ENCODE peak calls at places on chromosomes 1 and 21, in ten cellular contexts. H is tibial artery, G is tibial nerve, F is GM23248, I is RWPE2, V is body of pancreas, K is uterus, L is fibroblast of lung, E is ovary, R is thyroid gland. B is an unnamed sample. For H3K4me1, the result is how much of the 10 kb centered on the place peaks cover.

GRCh38 chr21:41786521-41786987 is 19.7 kb upstream of the RIPK4 start:
- DNase-seq in R (peak), V (peak), L (no peak), G (no peak), K (no peak), F (peak), E (no peak), H (no peak), I (peak), B (no peak)

GRCh38 chr1:244919320-244920282 is 55.3 kb upstream of the HNRNPU start:
- DNase-seq in F (peak), R (no peak), G (no peak), L (no peak), E (no peak), K (no peak), V (no peak), I (no peak), H (no peak), B (no peak)

GRCh38 chr1:179984101-179984500 is 29.5 kb downstream of the CEP350 start:
- DNase-seq in F (no peak), K (no peak), G (no peak), I (no peak), V (no peak), H (no peak), E (no peak), R (no peak), L (no peak), B (no peak)

GRCh38 chr1:200916681-200917080 is 22.0 kb downstream of the INAVA start:
- DNase-seq in H (no peak), E (no peak), I (no peak), G (no peak), R (no peak), K (no peak), V (no peak), F (no peak), L (no peak), B (no peak)

GRCh38 chr1:92515796-92516201 is 29.1 kb upstream of the GFI1 start:
- DNase-seq in G (no peak), H (no peak), F (no peak), I (no peak), R (no peak), K (no peak), E (no peak), V (no peak), L (peak), B (no peak)

GRCh38 chr1:64403331-64403730 is 66.6 kb upstream of the CACHD1 start:
- DNase-seq in I (no peak), H (no peak), V (no peak), E (no peak), L (no peak), K (no peak), R (no peak), F (peak), G (no peak), B (no peak)

GRCh38 chr1:194295690-194296089 is 1109.3 kb upstream of the B3GALT2 start:
- DNase-seq in F (peak), G (no peak), I (no peak), K (no peak), E (no peak), H (no peak), L (peak), V (no peak), R (no peak), B (no peak)

GRCh38 chr1:156892190-156893047 is 1.1 kb upstream of the PEAR1 start:
- DNase-seq in R (peak), H (peak), L (peak), F (peak), I (peak), K (peak), E (peak), G (peak), V (peak), B (peak)

GRCh38 chr1:19799233-19799876 is 361 bp downstream of the TMCO4 start:
- DNase-seq in K (peak), F (peak), R (peak), I (no peak), G (peak), H (peak), E (peak), L (peak), V (peak), B (no peak)

GRCh38 chr1:36248250-36248894 is 24.1 kb downstream of the THRAP3 start:
- DNase-seq in R (peak), L (peak), G (no peak), H (peak), K (peak), I (peak), E (peak), F (peak), V (peak), B (no peak)

GRCh38 chr1:72221811-72222210 is 60.5 kb downstream of the NEGR1 start:
- DNase-seq in G (no peak), F (no peak), R (no peak), E (no peak), I (no peak), L (no peak), V (no peak), H (no peak), K (no peak), B (no peak)

GRCh38 chr1:162389021-162389818 is 7.7 kb downstream of the C1orf226 start:
- DNase-seq in V (no peak), F (peak), R (no peak), K (no peak), H (no peak), L (peak), I (no peak), E (no peak), G (no peak), B (peak)

GRCh38 chr1:41368384-41368783 is 7.2 kb downstream of the FOXO6 start:
- DNase-seq in R (no peak), G (no peak), E (no peak), V (no peak), H (no peak), F (no peak), I (no peak), K (no peak), L (no peak), B (no peak)
- H3K4me1 ChIP-seq in R (under half), G (under half), E (under half), V (under half), H (under half), F (under half), I (under half), K (under half), L (under half), B (half or more)

GRCh38 chr1:100847481-100847880 is 47.2 kb downstream of the EXTL2 start:
- DNase-seq in V (no peak), F (peak), K (no peak), H (no peak), L (peak), I (no peak), R (no peak), G (no peak), E (no peak), B (no peak)
- H3K4me3 ChIP-seq in V (no peak), F (peak), K (peak), H (peak), L (peak), I (no peak), R (no peak), G (no peak), E (no peak), B (no peak)

GRCh38 chr1:7565099-7565750 is 205.9 kb upstream of the VAMP3 start:
- DNase-seq in L (no peak), F (no peak), R (no peak), E (no peak), V (no peak), I (peak), H (no peak), G (no peak), K (no peak), B (no peak)

GRCh38 chr1:7562729-7563605 is 208.1 kb upstream of the VAMP3 start:
- DNase-seq in L (no peak), E (no peak), I (no peak), K (no peak), R (no peak), H (no peak), V (no peak), F (no peak), G (no peak), B (no peak)

GRCh38 chr1:7561936-7562728 is 209.0 kb upstream of the VAMP3 start:
- DNase-seq in F (no peak), I (peak), G (no peak), V (no peak), H (no peak), R (no peak), K (no peak), L (no peak), E (no peak), B (no peak)

GRCh38 chr1:7566417-7567375 is 204.4 kb upstream of the VAMP3 start:
- DNase-seq in R (no peak), G (no peak), K (no peak), L (no peak), H (no peak), I (peak), E (no peak), V (no peak), F (no peak), B (no peak)

GRCh38 chr1:7564097-7564496 is 207.0 kb upstream of the VAMP3 start:
- DNase-seq in G (no peak), V (no peak), L (no peak), I (no peak), E (no peak), R (no peak), K (no peak), F (no peak), H (no peak), B (no peak)
- H3K27ac ChIP-seq in G (no peak), V (no peak), L (no peak), I (no peak), E (no peak), R (no peak), K (no peak), F (no peak), H (no peak), B (no peak)

GRCh38 chr1:16017076-16017460 is 775 bp downstream of the HSPB7 start:
- DNase-seq in V (no peak), F (no peak), L (no peak), K (no peak), I (no peak), G (no peak), R (no peak), E (peak), H (no peak), B (no peak)
- H3K4me1 ChIP-seq in V (half or more), F (half or more), L (under half), K (under half), I (under half), G (under half), R (half or more), E (under half), H (half or more), B (half or more)

DNA sequence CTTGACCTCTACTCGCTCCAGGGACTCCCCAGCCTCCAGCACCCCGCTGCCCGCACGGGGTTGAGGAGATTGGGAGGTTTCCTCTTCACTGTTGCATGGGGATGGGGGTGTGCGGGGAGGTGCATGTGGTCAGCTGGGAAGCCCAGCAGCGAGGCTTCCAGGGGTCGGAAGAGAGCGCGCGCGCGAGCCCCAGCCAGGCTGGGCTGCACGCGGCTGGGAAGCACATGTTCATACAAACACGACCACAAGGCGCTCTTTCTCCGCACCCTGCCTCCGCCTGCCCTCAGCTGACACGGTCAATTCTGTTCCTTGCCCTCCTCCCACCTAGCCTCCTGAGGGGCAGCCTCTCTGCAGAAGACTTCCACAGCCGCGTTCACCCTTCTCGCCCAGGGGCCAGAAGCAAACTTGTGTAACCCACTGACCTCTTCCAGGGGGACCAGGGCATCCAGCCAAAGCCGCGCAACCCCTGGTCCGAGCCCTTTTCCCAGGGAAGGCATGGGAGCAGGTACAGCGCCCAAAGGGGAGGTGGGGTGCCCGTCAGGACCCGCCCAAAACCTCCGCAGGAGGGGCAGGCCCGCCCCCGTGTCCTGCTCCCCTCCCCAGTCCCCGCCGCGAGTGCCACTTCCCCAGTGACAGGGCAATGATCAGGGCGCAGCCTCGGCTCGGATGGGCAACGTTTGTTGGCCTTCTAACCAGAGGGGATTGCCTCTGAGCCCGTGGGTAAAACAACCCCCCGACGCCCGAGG is 1.3 kb downstream of the COL24A1 start:
- DNase-seq in L (peak), I (no peak), H (peak), F (peak), V (peak), G (peak), K (no peak), E (no peak), R (peak), B (peak)
- H3K4me3 ChIP-seq in L (no peak), I (no peak), H (peak), F (peak), V (no peak), G (peak), K (peak), E (peak), R (no peak), B (peak)

GRCh38 chr1:85462931-85463665 is 1.9 kb downstream of the DDAH1 start:
- DNase-seq in F (peak), I (no peak), G (no peak), V (peak), R (no peak), E (no peak), K (no peak), L (no peak), H (no peak), B (no peak)
- H3K27ac ChIP-seq in F (peak), I (peak), G (no peak), V (peak), R (no peak), E (no peak), K (no peak), L (peak), H (no peak), B (no peak)

DNA sequence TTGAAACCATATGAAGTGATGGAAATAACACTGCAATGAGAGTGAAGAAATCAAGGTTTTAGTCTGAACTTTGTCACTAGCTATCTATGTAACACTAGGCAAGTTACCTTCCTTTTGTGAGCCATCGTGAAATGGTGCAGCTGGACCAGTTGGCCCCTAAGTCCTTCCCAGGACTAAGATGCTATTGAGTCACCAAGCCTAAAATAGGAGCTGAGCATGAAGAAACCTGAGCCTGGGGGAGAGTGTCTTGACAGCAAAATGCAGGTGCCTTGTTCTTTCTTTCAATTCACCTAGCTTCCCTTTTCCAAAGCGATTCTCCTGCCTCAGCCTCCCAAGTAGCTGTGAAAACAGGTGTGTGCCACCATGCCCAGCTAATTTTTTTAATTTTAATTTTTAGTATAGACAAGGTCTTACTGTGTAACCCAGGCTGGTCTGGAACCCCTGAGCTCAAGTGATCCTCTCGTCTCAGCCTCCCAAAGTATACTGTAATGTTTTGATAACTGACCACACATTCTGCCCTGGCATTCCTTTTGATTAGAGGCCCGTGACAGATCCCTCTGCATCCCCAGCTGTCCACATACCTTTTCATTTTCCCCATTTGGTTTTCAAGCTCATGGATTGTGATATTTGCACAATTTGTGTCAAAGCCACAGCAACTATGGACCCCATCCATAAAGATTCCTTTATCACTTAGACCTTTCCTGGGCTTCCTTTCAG is 117.0 kb upstream of the ATP1A1 start:
- DNase-seq in H (no peak), K (no peak), V (no peak), F (no peak), I (no peak), E (no peak), R (no peak), L (no peak), G (no peak), B (peak)
- H3K4me1 ChIP-seq in H (under half), K (under half), V (under half), F (under half), I (under half), E (under half), R (under half), L (under half), G (under half), B (half or more)